ENCODE peak calls at places on chromosomes 6 and 20, in four cellular contexts. W, C, T and O are unnamed samples.

GRCh38 chr20:52124821-52125220 is 66.8 kb downstream of the ZFP64 start:
- DNase-seq in W (no peak), C (no peak), T (no peak), O (no peak)

GRCh38 chr6:2614842-2615241 is 135.9 kb downstream of the MYLK4 start:
- DNase-seq in W (no peak), C (no peak), T (no peak), O (no peak)

GRCh38 chr20:46828471-46828870 is 66.2 kb upstream of the EYA2 start:
- DNase-seq in W (no peak), C (no peak), T (no peak), O (no peak)

GRCh38 chr6:127207591-127208120 is 59.0 kb upstream of the RNF146 start:
- DNase-seq in W (no peak), C (no peak), T (no peak), O (no peak)

GRCh38 chr6:134802426-134803058 is 147.4 kb downstream of the ALDH8A1 start:
- DNase-seq in W (no peak), C (no peak), T (no peak), O (no peak)

GRCh38 chr6:161736341-161736740 is 462.5 kb upstream of the AGPAT4 start:
- DNase-seq in W (no peak), C (peak), T (no peak), O (no peak)

GRCh38 chr20:52234302-52235045 is 42.9 kb upstream of the ZFP64 start:
- DNase-seq in W (no peak), C (no peak), T (no peak), O (no peak)

GRCh38 chr6:41878246-41878645 is 16.9 kb downstream of the USP49 start:
- DNase-seq in W (no peak), C (no peak), T (no peak), O (no peak)

GRCh38 chr6:52640170-52640569 is 30.7 kb upstream of the TMEM14A start:
- DNase-seq in W (no peak), C (peak), T (no peak), O (no peak)

GRCh38 chr20:3515379-3516175 is 44.8 kb downstream of the ATRN start:
- DNase-seq in W (no peak), C (no peak), T (no peak), O (no peak)

GRCh38 chr20:57387945-57388351 is 3.2 kb upstream of the RBM38 start:
- DNase-seq in W (no peak), C (no peak), T (no peak), O (no peak)

GRCh38 chr6:6875818-6876470 is 231.8 kb upstream of the RREB1 start:
- DNase-seq in W (no peak), C (no peak), T (peak), O (no peak)

GRCh38 chr20:45826381-45827019 is 612 bp downstream of the TNNC2 start:
- DNase-seq in W (no peak), C (no peak), T (no peak), O (no peak)

GRCh38 chr6:3876866-3877265 is 27.7 kb downstream of the FAM50B start:
- DNase-seq in W (no peak), C (no peak), T (no peak), O (no peak)

GRCh38 chr6:30964075-30964474 is 19.4 kb upstream of the MUC21 start:
- DNase-seq in W (no peak), C (no peak), T (no peak), O (no peak)

GRCh38 chr6:100461273-100461919 is 3.3 kb downstream of the SIM1 start:
- DNase-seq in W (peak), C (peak), T (no peak), O (no peak)

GRCh38 chr20:10553326-10553984 is 118.3 kb downstream of the SLX4IP start:
- DNase-seq in W (peak), C (peak), T (peak), O (peak)

GRCh38 chr20:13017235-13017634 is 8.5 kb downstream of the SPTLC3 start:
- DNase-seq in W (no peak), C (no peak), T (no peak), O (no peak)

GRCh38 chr6:18293192-18293904 is 29.0 kb upstream of the DEK start:
- DNase-seq in W (no peak), C (no peak), T (no peak), O (no peak)

GRCh38 chr20:13772529-13772928 is 12.2 kb downstream of the ESF1 start:
- DNase-seq in W (no peak), C (no peak), T (no peak), O (no peak)

GRCh38 chr20:40323411-40323810 is 365.6 kb downstream of the MAFB start:
- DNase-seq in W (no peak), C (no peak), T (no peak), O (no peak)

GRCh38 chr6:64955435-64955848 is 751.6 kb downstream of the EYS start:
- DNase-seq in W (no peak), C (no peak), T (no peak), O (peak)

GRCh38 chr6:109013551-109014101 is 81.0 kb downstream of the SESN1 start:
- DNase-seq in W (no peak), C (no peak), T (peak), O (no peak)

GRCh38 chr6:11207199-11207968 is 25.1 kb downstream of the NEDD9 start:
- DNase-seq in W (no peak), C (no peak), T (peak), O (peak)

GRCh38 chr6:167303660-167304625 is 12.8 kb downstream of the UNC93A start:
- DNase-seq in W (no peak), C (no peak), T (no peak), O (no peak)

GRCh38 chr20:63712191-63712590 is 4.4 kb downstream of the ZGPAT start:
- DNase-seq in W (no peak), C (no peak), T (no peak), O (no peak)

GRCh38 chr6:87789198-87789899 is 87.3 kb upstream of the AKIRIN2 start:
- DNase-seq in W (no peak), C (peak), T (peak), O (no peak)